ENCODE peak calls at places on chromosomes 4 and X, in four cellular contexts. W is K562, G is WTC11, I is HepG2. D is an unnamed sample.

GRCh38 chr4:175705407-175705806 is 106.7 kb downstream of the GPM6A start:
- DNase-seq in G (peak), I (no peak), W (no peak), D (no peak)

GRCh38 chrX:119429471-119429870 is 30.3 kb downstream of the SLC25A43 start:
- DNase-seq in W (no peak), I (no peak), G (no peak), D (no peak)

GRCh38 chrX:132165651-132166050 is 37.8 kb upstream of the FRMD7 start:
- DNase-seq in G (no peak), I (no peak), W (no peak), D (no peak)

GRCh38 chr4:53721276-53721675 is 130.0 kb upstream of the LNX1 start:
- DNase-seq in G (no peak), I (no peak), W (no peak), D (no peak)

GRCh38 chr4:88244821-88245579 is 39.4 kb downstream of the PPM1K start:
- DNase-seq in W (no peak), G (no peak), I (no peak), D (no peak)

GRCh38 chr4:38902695-38903094 is 35.1 kb downstream of the FAM114A1 start:
- DNase-seq in G (no peak), I (peak), W (peak), D (peak)

GRCh38 chrX:118025193-118025592 is 91.4 kb downstream of the KLHL13 start:
- DNase-seq in G (no peak), W (no peak), I (no peak), D (no peak)

GRCh38 chr4:74768857-74769525 is 25.3 kb downstream of the BTC start:
- DNase-seq in W (no peak), G (no peak), I (peak), D (peak)

GRCh38 chr4:98744372-98745150 is 86.2 kb upstream of the TSPAN5 start:
- DNase-seq in I (no peak), W (no peak), G (no peak), D (no peak)

GRCh38 chrX:2176733-2177132 is 324.0 kb downstream of the DHRSX start:
- DNase-seq in G (no peak), I (peak), W (no peak), D (no peak)

GRCh38 chr4:66558651-66559050 is 888.4 kb upstream of the EPHA5 start:
- DNase-seq in I (no peak), G (no peak), W (no peak), D (no peak)

GRCh38 chr4:124178449-124179021 is 534.0 kb downstream of the ANKRD50 start:
- DNase-seq in G (no peak), I (no peak), W (no peak), D (no peak)

GRCh38 chr4:915041-915474 is 17.1 kb downstream of the GAK start:
- DNase-seq in G (no peak), W (no peak), I (no peak), D (no peak)

GRCh38 chr4:155674669-155675071 is 8.0 kb downstream of the GUCY1A1 start:
- DNase-seq in G (no peak), I (no peak), W (no peak), D (no peak)

GRCh38 chr4:148341980-148342800 is 100.0 kb downstream of the NR3C2 start:
- DNase-seq in G (no peak), W (no peak), I (no peak), D (no peak)

GRCh38 chr4:11568511-11568910 is 139.8 kb upstream of the HS3ST1 start:
- DNase-seq in W (no peak), I (no peak), G (no peak), D (no peak)

GRCh38 chr4:44545781-44546180 is 97.2 kb upstream of the KCTD8 start:
- DNase-seq in I (no peak), G (no peak), W (no peak), D (no peak)

GRCh38 chrX:149950681-149951080 is 12.4 kb upstream of the EOLA2 start:
- DNase-seq in I (peak), W (peak), G (no peak), D (peak)

GRCh38 chr4:177119021-177119461 is 190.6 kb upstream of the NEIL3 start:
- DNase-seq in I (no peak), W (no peak), G (no peak), D (no peak)

GRCh38 chr4:147428583-147428982 is 52.3 kb upstream of the EDNRA start:
- DNase-seq in G (no peak), I (no peak), W (no peak), D (no peak)

GRCh38 chr4:92215471-92215870 is 88.3 kb upstream of the GRID2 start:
- DNase-seq in G (no peak), W (no peak), I (no peak), D (no peak)

GRCh38 chrX:53280703-53281320 is 572 bp downstream of the IQSEC2 start:
- DNase-seq in G (no peak), W (no peak), I (no peak), D (no peak)

GRCh38 chrX:134868766-134869495 is 121.9 kb upstream of the SMIM10 start:
- DNase-seq in G (no peak), W (no peak), I (no peak), D (peak)

GRCh38 chr4:40629401-40630334 is at the start of gene RBM47:
- DNase-seq in W (no peak), G (peak), I (no peak), D (peak)

GRCh38 chr4:3320361-3321023 is 27.7 kb downstream of the RGS12 start:
- DNase-seq in I (no peak), W (no peak), G (no peak), D (no peak)

GRCh38 chr4:40493160-40493559 is 136.5 kb downstream of the RBM47 start:
- DNase-seq in G (no peak), I (no peak), W (no peak), D (no peak)

GRCh38 chrX:47804315-47804714 is 32.4 kb upstream of the ZNF81 start:
- DNase-seq in G (no peak), I (no peak), W (no peak), D (no peak)

DNA sequence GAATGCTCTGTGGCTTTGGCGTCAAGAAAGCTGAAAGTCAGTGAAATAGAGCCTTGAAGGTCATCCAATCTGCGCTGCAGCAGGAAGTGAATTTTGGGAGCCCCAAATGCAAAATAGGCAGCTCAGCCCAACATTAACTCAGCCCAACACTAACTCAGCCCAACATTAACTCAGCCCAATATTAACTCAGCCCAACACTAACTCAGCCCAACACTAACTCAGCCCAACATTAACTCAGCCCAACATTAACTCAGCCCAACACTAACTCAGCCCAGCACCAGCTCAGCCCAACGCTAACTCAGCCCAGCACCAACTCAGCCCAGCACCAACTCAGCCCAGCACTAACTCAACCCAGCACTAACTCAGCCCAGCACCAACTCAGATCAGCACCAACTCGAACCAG is 71.5 kb downstream of the SORBS2 start:
- DNase-seq in G (no peak), I (no peak), W (no peak), D (no peak)
- TF ChIP-seq HMGXB4 in G (no peak), I (no peak), W (no peak), D (no peak)

GRCh38 chr4:145814246-145814645 is 124.4 kb downstream of the ZNF827 start:
- DNase-seq in I (no peak), W (no peak), G (no peak), D (no peak)
- TF ChIP-seq NR3C1 in I (no peak), W (no peak), G (no peak), D (no peak)

DNA sequence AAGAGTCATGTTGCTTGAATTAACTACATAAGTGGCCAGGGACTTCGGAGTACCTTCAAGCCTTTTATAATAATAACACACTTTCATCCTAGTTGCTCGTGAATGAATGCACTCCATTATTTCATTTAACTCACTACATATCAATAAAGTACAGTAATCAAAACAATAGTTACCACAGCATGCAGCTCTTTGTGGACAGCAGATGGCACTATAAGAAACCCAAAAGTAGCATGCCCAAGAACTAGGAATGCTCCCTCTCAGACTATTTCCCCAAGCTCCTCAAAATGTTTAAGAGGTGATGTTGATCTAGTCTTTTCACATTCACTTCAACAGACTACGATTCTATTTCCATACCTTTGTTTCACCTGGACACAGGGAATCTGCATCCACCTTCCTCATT is 500.8 kb upstream of the DIAPH2 start:
- DNase-seq in W (no peak), G (no peak), I (no peak), D (no peak)
- TF ChIP-seq HMGXB4 in W (no peak), G (no peak), I (no peak), D (no peak)

DNA sequence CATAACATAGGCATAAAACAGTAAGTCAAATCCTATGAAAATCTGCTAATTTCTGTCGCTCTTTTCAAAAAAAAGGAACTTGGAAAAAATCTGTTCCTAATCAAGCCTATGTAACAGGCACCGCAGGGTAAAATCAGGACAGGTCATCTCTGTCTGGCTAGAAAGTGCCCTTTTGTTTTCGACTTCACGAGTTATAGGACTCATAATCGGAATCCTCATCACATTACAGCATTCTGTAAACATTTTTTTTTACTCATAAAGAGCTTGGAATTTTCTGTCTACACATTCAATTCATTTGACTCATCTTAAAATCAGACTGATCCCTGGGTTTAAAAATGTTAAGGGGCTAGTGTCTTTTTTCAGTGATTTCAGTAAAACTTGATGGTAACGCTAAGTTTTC is 181.7 kb upstream of the TBC1D9 start:
- DNase-seq in G (no peak), I (no peak), W (no peak), D (no peak)
- TF ChIP-seq NR3C1 in G (no peak), I (no peak), W (no peak), D (no peak)

DNA sequence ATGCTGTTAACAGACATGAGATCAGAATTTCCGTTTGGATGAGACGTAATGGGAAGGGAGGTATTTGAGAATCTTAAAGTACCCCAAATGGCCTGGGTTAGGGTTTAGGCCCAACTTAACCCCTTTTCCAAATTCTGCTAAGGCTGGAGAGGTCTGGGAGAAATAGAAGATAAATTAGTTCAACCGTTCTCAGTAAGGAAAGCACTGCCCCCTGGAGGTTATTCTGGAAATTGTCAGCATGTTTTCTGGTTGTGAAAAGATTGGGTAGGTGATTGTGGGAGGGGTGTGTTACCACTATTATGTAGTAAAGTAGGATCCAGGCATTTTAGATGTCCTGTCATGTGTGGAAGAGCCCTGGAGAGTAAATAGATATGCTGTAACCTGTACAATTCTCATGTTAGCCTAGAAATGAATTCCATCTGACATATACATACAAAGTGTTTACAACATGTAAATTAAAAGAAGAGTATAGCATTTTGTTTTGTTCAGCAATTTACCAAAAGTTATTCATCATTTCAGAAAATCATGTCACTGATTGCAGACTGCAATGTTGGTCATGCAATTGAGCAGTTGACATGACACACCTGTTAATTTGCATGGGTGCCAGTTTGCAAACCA is 26.8 kb upstream of the GRXCR1 start:
- DNase-seq in W (peak), G (peak), I (peak), D (peak)
- TF ChIP-seq HMGXB4 in W (no peak), G (no peak), I (no peak), D (no peak)

GRCh38 chr4:167831853-167832252 is 260.5 kb upstream of the ANXA10 start:
- DNase-seq in W (no peak), I (no peak), G (no peak), D (no peak)

GRCh38 chr4:167826281-167826680 is 266.1 kb upstream of the ANXA10 start:
- DNase-seq in W (no peak), G (no peak), I (no peak), D (no peak)
- TF ChIP-seq NR3C1 in W (no peak), G (no peak), I (no peak), D (no peak)

DNA sequence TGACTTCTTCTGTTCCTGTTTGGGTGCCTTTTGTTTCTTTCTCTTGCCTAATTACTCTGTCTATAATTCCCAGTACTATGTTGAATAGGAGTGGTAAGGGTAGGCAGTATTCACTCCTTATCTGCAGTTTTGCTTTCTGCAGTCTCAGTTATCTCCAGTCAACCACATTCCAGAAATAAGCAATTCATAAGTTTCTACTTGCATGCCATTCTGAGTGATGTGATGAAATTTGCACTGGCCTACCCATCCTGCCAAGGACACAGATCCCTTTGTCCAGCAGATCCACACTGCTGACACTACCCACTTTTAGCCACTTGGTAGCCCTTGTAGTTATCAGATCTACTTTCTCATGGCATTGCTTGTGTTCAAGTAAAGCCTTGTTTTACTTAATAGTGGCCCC is 971.6 kb upstream of the INTU start:
- DNase-seq in I (no peak), G (no peak), W (no peak), D (no peak)
- TF ChIP-seq HMGXB4 in I (no peak), G (no peak), W (no peak), D (no peak)

DNA sequence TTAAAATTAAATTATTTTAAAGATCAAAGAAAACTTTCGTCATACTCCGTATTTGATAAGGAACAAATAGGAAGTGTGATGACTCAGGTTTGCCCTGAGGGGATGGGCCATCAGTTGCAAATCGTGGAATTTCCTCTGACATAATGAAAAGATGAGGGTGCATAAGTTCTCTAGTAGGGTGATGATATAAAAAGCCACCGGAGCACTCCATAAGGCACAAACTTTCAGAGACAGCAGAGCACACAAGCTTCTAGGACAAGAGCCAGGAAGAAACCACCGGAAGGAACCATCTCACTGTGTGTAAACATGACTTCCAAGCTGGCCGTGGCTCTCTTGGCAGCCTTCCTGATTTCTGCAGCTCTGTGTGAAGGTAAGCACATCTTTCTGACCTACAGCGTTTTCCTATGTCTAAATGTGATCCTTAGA is at the start of gene CXCL8:
- DNase-seq in W (peak), I (peak), G (no peak), D (peak)
- TF ChIP-seq NR3C1 in W (no peak), I (no peak), G (no peak), D (no peak)